ENCODE peak calls at places on chromosomes 5 and 9, in six cellular contexts. G, O, M, Q, U and R are unnamed samples.

GRCh38 chr5:139104577-139105271 is 93.4 kb downstream of the SIL1 start:
- DNase-seq in G (no peak), U (no peak), O (peak), Q (peak), M (peak), R (no peak)

GRCh38 chr5:66929995-66930394 is 266.6 kb downstream of the CD180 start:
- DNase-seq in O (no peak), M (no peak), U (no peak), Q (no peak), G (no peak), R (no peak)

GRCh38 chr5:55108651-55109050 is 6.2 kb downstream of the GZMA start:
- DNase-seq in M (no peak), G (no peak), Q (no peak), O (peak), U (no peak), R (no peak)

GRCh38 chr9:95750725-95751644 is 124.5 kb upstream of the ERCC6L2 start:
- DNase-seq in M (no peak), O (no peak), Q (no peak), U (no peak), G (no peak), R (no peak)

GRCh38 chr9:71036501-71036900 is 84.9 kb downstream of the TRPM3 start:
- DNase-seq in O (peak), Q (no peak), U (no peak), M (peak), G (no peak), R (no peak)

GRCh38 chr5:81161012-81161601 is 72.0 kb upstream of the CKMT2 start:
- DNase-seq in G (no peak), Q (no peak), O (no peak), M (no peak), U (no peak), R (no peak)

GRCh38 chr9:7177383-7177782 is 419.6 kb downstream of the KDM4C start:
- DNase-seq in O (no peak), U (no peak), G (no peak), Q (no peak), M (no peak), R (no peak)

GRCh38 chr5:122702524-122702875 is 72.4 kb upstream of the SNX2 start:
- DNase-seq in Q (no peak), M (no peak), G (no peak), U (no peak), O (no peak), R (no peak)

GRCh38 chr5:124663101-124663506 is 83.3 kb downstream of the ZNF608 start:
- DNase-seq in G (no peak), Q (no peak), O (no peak), U (no peak), M (no peak), R (no peak)

GRCh38 chr9:94534901-94535300 is 20.0 kb upstream of the PCAT7 start:
- DNase-seq in U (no peak), O (no peak), G (no peak), M (no peak), Q (no peak), R (no peak)

GRCh38 chr5:175620527-175620926 is 37.3 kb upstream of the HRH2 start:
- DNase-seq in O (no peak), G (no peak), M (no peak), U (no peak), Q (no peak), R (no peak)

GRCh38 chr9:76917299-76917698 is 11.4 kb upstream of the PRUNE2 start:
- DNase-seq in M (no peak), G (no peak), Q (no peak), O (no peak), U (no peak), R (no peak)

GRCh38 chr5:88883059-88883565 is at the start of gene MEF2C:
- DNase-seq in M (peak), U (no peak), G (no peak), Q (peak), O (peak), R (no peak)

GRCh38 chr5:122078116-122078865 is at the start of gene LOX:
- DNase-seq in Q (peak), U (no peak), O (peak), M (peak), G (no peak), R (no peak)

GRCh38 chr5:140632366-140633080 is 452 bp downstream of the CD14 start:
- DNase-seq in Q (peak), U (peak), M (peak), G (no peak), O (peak), R (no peak)

GRCh38 chr9:73565026-73565425 is 413.4 kb downstream of the ANXA1 start:
- DNase-seq in U (no peak), O (peak), M (no peak), G (no peak), Q (no peak), R (no peak)

GRCh38 chr5:150604894-150605440 is 35.5 kb upstream of the SYNPO start:
- DNase-seq in M (no peak), O (no peak), Q (no peak), U (no peak), G (no peak), R (no peak)

GRCh38 chr9:38342096-38342495 is 50.4 kb upstream of the ALDH1B1 start:
- DNase-seq in Q (no peak), G (no peak), U (no peak), M (no peak), O (no peak), R (no peak)

GRCh38 chr9:132770775-132771310 is 100.6 kb downstream of the GTF3C4 start:
- DNase-seq in U (no peak), M (no peak), O (no peak), G (no peak), Q (no peak), R (no peak)

GRCh38 chr5:142428773-142429473 is 104.1 kb upstream of the SPRY4 start:
- DNase-seq in O (no peak), Q (no peak), M (no peak), U (no peak), G (no peak), R (no peak)

GRCh38 chr5:132265336-132266030 is 8.0 kb downstream of the PDLIM4 start:
- DNase-seq in G (no peak), Q (peak), O (peak), U (no peak), M (peak), R (no peak)

GRCh38 chr5:65620021-65620420 is 4.1 kb downstream of the TRIM23 start:
- DNase-seq in M (no peak), U (no peak), G (no peak), O (peak), Q (no peak), R (no peak)

GRCh38 chr5:179331591-179331990 is 13.7 kb downstream of the ADAMTS2 start:
- DNase-seq in O (no peak), Q (no peak), M (no peak), U (no peak), G (no peak), R (no peak)

GRCh38 chr9:136502196-136502595 is 19.4 kb upstream of the SEC16A start:
- DNase-seq in G (no peak), U (no peak), O (no peak), M (no peak), Q (no peak), R (no peak)

GRCh38 chr5:58228896-58229295 is 231.0 kb downstream of the PLK2 start:
- DNase-seq in U (no peak), O (no peak), M (no peak), G (no peak), Q (no peak), R (no peak)

GRCh38 chr5:32508806-32509805 is 64.6 kb upstream of the ZFR start:
- DNase-seq in G (no peak), U (no peak), Q (no peak), O (no peak), M (no peak), R (no peak)

GRCh38 chr5:143401846-143402463 is 1.5 kb downstream of the NR3C1 start:
- DNase-seq in G (no peak), Q (no peak), M (peak), U (no peak), O (no peak), R (no peak)

GRCh38 chr9:109781541-109782197 is 1.7 kb downstream of the PALM2AKAP2 start:
- DNase-seq in M (peak), O (peak), Q (peak), G (no peak), U (no peak), R (no peak)

GRCh38 chr9:111622626-111623025 is 8.5 kb upstream of the DNAJC25 start:
- DNase-seq in Q (no peak), G (no peak), M (peak), O (peak), U (no peak), R (no peak)

GRCh38 chr5:170632266-170632984 is 128.6 kb downstream of the KCNIP1 start:
- DNase-seq in Q (no peak), O (no peak), U (no peak), M (no peak), G (no peak), R (no peak)
- H3K4me3 ChIP-seq in Q (no peak), O (no peak), U (no peak), M (no peak), G (peak), R (peak)

DNA sequence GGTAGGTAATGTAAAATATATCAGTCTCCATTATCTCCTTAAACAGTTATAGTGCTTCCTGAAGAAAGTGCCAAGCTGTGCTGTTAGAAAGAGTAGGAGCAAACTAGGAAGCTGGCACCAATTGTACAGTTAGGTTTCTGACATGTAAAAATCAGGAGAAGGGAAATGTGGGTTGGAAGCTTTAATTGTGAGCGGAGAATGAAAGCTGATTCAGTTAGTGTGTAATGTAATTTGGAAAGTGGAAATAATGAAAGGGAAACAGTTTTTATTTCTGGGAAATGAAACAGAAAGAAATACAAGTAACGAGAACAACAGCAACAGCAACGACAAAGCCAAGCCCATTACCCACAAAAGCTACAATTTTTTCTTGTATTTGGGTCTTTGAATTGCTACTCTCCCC is 48.8 kb upstream of the JAK2 start:
- DNase-seq in Q (no peak), U (no peak), O (no peak), G (no peak), M (no peak), R (no peak)
- H3K4me3 ChIP-seq in Q (no peak), U (no peak), O (no peak), G (no peak), M (no peak), R (no peak)

GRCh38 chr9:14346826-14347407 is 33.0 kb upstream of the NFIB start:
- DNase-seq in U (no peak), G (no peak), M (no peak), O (no peak), Q (no peak), R (no peak)
- H3K4me3 ChIP-seq in U (no peak), G (peak), M (peak), O (peak), Q (no peak), R (peak)

GRCh38 chr9:68896495-68896894 is 117.4 kb downstream of the PRKACG start:
- DNase-seq in O (peak), Q (no peak), G (no peak), U (no peak), M (no peak), R (no peak)
- H3K4me3 ChIP-seq in O (no peak), Q (no peak), G (no peak), U (no peak), M (no peak), R (no peak)

DNA sequence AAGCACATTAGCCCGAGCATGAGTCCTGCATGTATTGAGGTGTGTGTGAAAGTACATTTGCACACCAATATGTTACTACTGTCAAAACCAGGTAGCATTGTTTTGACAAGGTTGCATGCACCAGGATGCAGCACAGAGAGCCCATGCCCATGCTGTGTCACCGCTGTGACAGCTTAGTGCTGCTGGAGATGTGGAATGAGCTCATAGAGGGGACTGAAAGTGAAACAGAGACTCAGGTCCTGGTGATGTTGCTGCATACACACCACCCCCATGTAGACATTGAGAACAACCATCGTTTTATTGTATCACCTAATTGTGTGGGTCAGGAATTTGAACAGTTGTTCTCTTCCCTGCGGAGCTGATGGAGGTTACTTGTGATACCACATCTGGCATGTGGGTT is 53.0 kb downstream of the GADD45G start:
- DNase-seq in O (no peak), M (no peak), Q (no peak), G (no peak), U (no peak), R (no peak)
- H3K4me3 ChIP-seq in O (no peak), M (no peak), Q (no peak), G (no peak), U (no peak), R (no peak)